ENCODE peak calls at places on chromosomes 11 and 22, in ten cellular contexts. K, J, M, T, U, L, S, H, C and V are unnamed samples. For H3K36me3, the result is how much of the 10 kb centered on the place peaks cover.

GRCh38 chr11:67641302-67642147 is 2.0 kb upstream of the TBX10 start:
- DNase-seq in C (no peak), S (no peak), J (no peak), U (no peak), M (no peak), T (no peak), L (no peak), H (no peak), K (no peak), V (no peak)

GRCh38 chr11:64759722-64760719 is at the start of gene PYGM:
- DNase-seq in S (peak), L (no peak), J (no peak), C (no peak), T (no peak), M (no peak), H (no peak), U (no peak), K (no peak), V (no peak)

GRCh38 chr11:68933605-68934320 is 30.1 kb downstream of the IGHMBP2 start:
- DNase-seq in C (no peak), H (no peak), M (no peak), K (no peak), L (no peak), U (no peak), J (no peak), S (no peak), T (no peak), V (no peak)

GRCh38 chr11:69664103-69664775 is 10.9 kb downstream of the LTO1 start:
- DNase-seq in S (no peak), U (no peak), J (no peak), H (no peak), L (no peak), K (no peak), M (no peak), T (no peak), C (peak), V (no peak)

GRCh38 chr11:104876838-104877500 is 21.3 kb downstream of the CASP12 start:
- DNase-seq in U (no peak), H (peak), C (no peak), K (no peak), T (no peak), M (no peak), J (no peak), L (no peak), S (no peak), V (no peak)

GRCh38 chr11:20762980-20763379 is 93.6 kb downstream of the NELL1 start:
- DNase-seq in M (no peak), C (no peak), J (no peak), U (no peak), S (no peak), H (no peak), L (no peak), K (no peak), T (no peak), V (no peak)

GRCh38 chr11:127074151-127074761 is 73.7 kb upstream of the KIRREL3 start:
- DNase-seq in C (no peak), K (peak), J (peak), M (peak), U (no peak), L (no peak), H (peak), T (peak), S (peak), V (peak)

GRCh38 chr11:128520206-128520885 is 67.0 kb downstream of the ETS1 start:
- DNase-seq in K (no peak), L (no peak), U (no peak), S (no peak), M (peak), J (no peak), H (no peak), T (no peak), C (no peak), V (peak)

GRCh38 chr11:118021146-118021545 is 35.0 kb downstream of the IL10RA start:
- DNase-seq in M (no peak), T (no peak), U (no peak), K (no peak), J (no peak), C (no peak), H (no peak), L (no peak), S (no peak), V (no peak)

GRCh38 chr11:118014022-118014421 is 27.8 kb downstream of the IL10RA start:
- DNase-seq in L (no peak), M (no peak), S (no peak), H (no peak), J (no peak), T (no peak), K (no peak), C (no peak), U (no peak), V (no peak)

GRCh38 chr11:118015385-118015841 is 29.2 kb downstream of the IL10RA start:
- DNase-seq in M (no peak), L (no peak), C (no peak), K (no peak), S (no peak), H (no peak), T (no peak), U (no peak), J (no peak), V (no peak)

GRCh38 chr11:118016094-118016493 is 29.9 kb downstream of the IL10RA start:
- DNase-seq in C (no peak), J (no peak), L (no peak), H (no peak), T (no peak), K (no peak), U (no peak), S (no peak), M (no peak), V (no peak)

DNA sequence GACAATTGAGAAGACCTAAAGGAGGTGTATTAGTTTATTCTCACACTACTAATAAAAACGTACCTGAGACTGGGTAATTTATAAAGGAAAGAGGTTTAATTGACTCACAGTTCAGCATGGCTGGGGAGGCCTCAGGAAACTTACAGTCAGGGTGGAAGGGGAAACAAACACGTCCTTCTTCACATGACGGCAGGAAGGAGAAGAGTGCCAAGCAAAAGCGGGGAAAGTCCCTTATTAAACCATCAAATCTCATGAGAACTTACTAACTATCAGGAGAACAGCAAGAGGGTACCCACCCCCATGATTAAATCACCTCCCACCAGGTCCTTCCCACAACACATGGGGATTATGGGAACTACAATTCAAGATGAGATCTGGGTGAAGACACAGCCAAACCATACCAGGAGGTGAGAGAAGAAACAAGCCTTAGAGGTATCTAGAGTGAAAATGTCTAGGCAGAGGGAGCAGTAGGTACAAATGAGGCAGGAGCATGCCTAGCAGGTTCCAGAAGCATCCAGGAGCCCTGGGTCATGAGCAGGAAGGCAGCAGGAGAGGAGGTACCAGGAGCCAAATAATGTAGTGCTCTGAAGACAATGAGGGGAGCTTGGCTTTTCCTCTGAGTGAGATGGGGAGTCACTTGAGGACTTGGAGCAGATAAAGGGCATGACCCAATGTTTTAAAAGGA is 31.6 kb downstream of the IL10RA start:
- DNase-seq in S (no peak), H (no peak), K (no peak), U (no peak), C (no peak), M (no peak), L (no peak), T (no peak), J (no peak), V (no peak)
- H3K36me3 ChIP-seq in S (under half), H (under half), K (under half), U (under half), C (under half), M (under half), L (under half), T (under half), J (under half), V (under half)

DNA sequence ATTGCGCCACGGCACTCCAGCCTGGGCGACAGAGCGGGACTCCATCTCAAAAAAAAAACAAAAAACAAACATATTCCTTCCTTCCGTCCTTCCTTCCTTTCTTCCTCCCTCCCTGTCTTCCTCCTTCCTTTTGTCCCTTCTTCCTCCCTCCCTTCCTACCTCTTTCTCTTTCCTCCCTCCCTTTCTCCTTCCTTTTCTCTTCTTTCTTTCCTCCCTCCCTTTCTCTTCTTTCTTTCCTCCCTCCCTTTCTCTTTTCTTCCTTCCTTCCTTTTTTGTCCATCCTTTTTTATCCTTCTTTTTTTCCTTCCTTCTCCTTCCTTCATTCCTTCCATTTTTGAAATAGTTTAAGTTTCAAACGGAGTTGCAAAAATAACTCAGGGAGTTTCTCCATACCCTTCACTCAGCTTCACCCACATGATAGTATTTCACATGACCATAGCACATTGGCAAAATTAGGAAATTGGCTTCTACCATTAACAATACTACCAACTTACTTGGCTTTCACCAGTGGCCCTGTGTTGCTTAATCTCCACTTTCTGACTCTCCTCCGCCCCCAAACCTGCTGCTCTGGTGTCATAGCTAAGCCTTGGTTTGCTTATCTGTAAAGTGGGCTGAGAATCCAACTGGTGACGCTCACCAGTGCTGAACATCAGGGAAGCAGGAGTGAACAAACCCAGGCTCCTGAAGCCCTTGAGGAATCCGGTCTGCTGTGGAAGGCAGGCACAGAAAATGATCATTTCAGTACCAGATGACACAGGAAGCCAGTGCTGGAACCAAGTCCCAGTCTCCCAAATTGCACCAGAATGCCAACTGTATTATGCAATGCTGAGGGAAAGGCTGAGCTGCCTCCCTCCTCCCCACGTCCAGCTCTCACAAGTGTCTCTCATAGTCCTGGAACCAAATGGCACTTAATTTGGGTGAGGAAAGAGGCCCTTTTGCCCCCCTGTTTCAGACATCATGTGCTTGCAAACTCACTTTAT is 17.2 kb upstream of the CRYBB3 start:
- DNase-seq in S (peak), C (no peak), K (no peak), L (no peak), H (no peak), T (no peak), J (no peak), M (no peak), U (no peak), V (no peak)
- H3K36me3 ChIP-seq in S (under half), C (under half), K (under half), L (under half), H (under half), T (under half), J (under half), M (under half), U (under half), V (under half)

GRCh38 chr11:6456361-6457073 is 15.7 kb upstream of the HPX start:
- DNase-seq in H (no peak), S (no peak), U (no peak), K (no peak), C (no peak), M (no peak), T (no peak), J (no peak), L (no peak), V (no peak)
- H3K36me3 ChIP-seq in H (under half), S (under half), U (under half), K (half or more), C (half or more), M (under half), T (under half), J (under half), L (under half), V (half or more)

DNA sequence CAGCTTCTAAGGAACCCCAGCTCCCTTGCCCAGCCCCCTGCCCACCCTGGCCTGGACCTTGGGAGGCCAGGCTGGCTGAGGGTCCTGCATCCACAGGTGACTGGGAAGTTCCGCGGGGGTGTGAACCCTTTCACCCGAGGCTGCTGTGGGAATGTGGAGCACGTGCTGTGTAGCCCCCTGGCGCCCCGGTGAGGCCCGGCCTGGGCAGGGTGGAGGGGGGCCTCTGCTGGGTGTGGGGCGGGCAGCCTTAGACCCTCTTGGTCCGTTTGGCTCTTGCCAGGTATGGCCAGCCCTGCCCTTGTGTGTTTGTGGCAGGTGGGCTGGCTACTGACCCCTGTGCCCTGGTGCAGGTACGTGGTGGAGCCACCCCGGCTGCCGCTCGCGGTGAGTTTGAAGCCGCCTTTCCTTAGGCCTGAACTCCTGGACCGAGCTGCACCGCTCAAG is 8.9 kb downstream of the ZDHHC8 start:
- DNase-seq in T (no peak), H (no peak), C (no peak), J (no peak), M (no peak), L (no peak), U (no peak), S (no peak), K (no peak), V (no peak)
- H3K36me3 ChIP-seq in T (under half), H (under half), C (under half), J (under half), M (under half), L (under half), U (under half), S (under half), K (under half), V (under half)

DNA sequence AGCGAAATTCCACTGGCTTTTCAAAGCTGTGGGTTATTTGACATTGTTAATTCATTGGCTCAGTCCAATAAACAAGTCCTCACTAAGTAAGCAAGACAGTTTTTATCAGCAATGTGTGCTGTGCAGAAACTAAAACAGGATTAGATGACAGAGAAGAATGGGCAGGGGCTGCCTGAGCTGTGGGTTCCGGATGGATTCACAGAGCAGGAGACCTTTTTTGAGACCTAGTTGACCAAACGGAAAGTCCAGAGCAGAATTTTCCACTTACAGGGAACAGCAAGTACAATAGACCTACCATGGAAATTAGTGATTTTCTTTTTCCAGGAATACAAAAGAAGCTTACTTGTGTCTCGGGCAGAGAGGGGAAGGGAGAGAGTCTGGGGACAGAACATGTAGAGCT is 5.2 kb upstream of the KDM4F start:
- DNase-seq in T (no peak), C (no peak), U (no peak), J (no peak), K (no peak), S (no peak), L (no peak), M (no peak), H (no peak), V (no peak)
- H3K36me3 ChIP-seq in T (under half), C (under half), U (under half), J (under half), K (under half), S (under half), L (under half), M (under half), H (under half), V (under half)

GRCh38 chr11:46090375-46090774 is 30.9 kb downstream of the PHF21A start:
- DNase-seq in S (no peak), J (no peak), C (no peak), H (no peak), M (no peak), U (no peak), L (no peak), T (no peak), K (no peak), V (no peak)
- H3K36me3 ChIP-seq in S (under half), J (under half), C (under half), H (under half), M (under half), U (under half), L (under half), T (under half), K (under half), V (under half)

GRCh38 chr22:46707827-46708570 is 30.1 kb downstream of the CERK start:
- DNase-seq in T (peak), M (no peak), K (no peak), J (no peak), H (no peak), S (no peak), U (no peak), L (no peak), C (peak), V (no peak)

GRCh38 chr22:46708766-46709330 is 29.2 kb downstream of the CERK start:
- DNase-seq in J (no peak), H (no peak), S (no peak), U (no peak), C (peak), T (no peak), L (no peak), K (no peak), M (no peak), V (no peak)

GRCh38 chr22:46707305-46707704 is 30.7 kb downstream of the CERK start:
- DNase-seq in U (no peak), H (no peak), S (no peak), T (no peak), M (no peak), J (no peak), K (no peak), C (no peak), L (no peak), V (no peak)

GRCh38 chr22:46712288-46712687 is 25.8 kb downstream of the CERK start:
- DNase-seq in K (no peak), U (no peak), M (no peak), S (no peak), T (no peak), H (no peak), J (no peak), L (no peak), C (no peak), V (no peak)

DNA sequence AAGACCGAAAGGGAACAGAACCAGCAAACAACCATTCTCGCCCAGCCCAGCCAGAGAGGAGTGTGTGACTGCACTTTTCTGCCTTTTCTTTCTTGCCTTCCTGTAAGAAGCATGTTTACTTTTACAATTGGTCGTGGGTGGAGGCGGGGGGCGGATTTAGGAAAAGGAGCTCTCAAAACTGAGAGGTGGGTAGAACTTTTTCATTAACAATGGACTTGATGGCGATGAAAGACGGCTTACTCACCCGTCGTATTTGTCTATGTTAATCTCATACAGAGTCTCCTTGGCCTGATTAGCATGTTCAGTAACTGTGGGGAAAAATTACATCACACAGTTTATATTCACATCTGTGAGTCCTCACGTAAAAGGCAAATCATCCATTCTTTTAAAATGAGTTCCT is 27.2 kb downstream of the CERK start:
- DNase-seq in L (no peak), J (no peak), H (no peak), S (peak), T (no peak), M (no peak), C (no peak), U (no peak), K (no peak), V (no peak)
- H3K36me3 ChIP-seq in L (under half), J (under half), H (under half), S (half or more), T (under half), M (under half), C (half or more), U (under half), K (half or more), V (half or more)

GRCh38 chr11:78190374-78190773 is 1.7 kb downstream of the USP35 start:
- DNase-seq in S (no peak), L (no peak), K (no peak), C (no peak), M (no peak), H (no peak), U (no peak), J (no peak), T (no peak), V (no peak)
- H3K36me3 ChIP-seq in S (under half), L (under half), K (under half), C (under half), M (under half), H (under half), U (under half), J (under half), T (under half), V (under half)